ENCODE peak calls at places on chromosome X, in eight cellular contexts. F is iPS-NIHi11; E is RPMI8226; C is erythroblast; M is CD4-positive, alpha-beta memory T cell; L is astrocyte of the cerebellum; O is activated T-cell treated with anti-CD3 and anti-CD28 coated beads for 4 hours; I is AML-193. U is an unnamed sample.

GRCh38 chrX:132409780-132410556 is 78.9 kb downstream of the MBNL3 start:
- DNase-seq in F (no peak), E (no peak), C (no peak), M (no peak), L (no peak), O (no peak), I (no peak), U (peak; percentile 47)

GRCh38 chrX:9144643-9145290 is 110.8 kb upstream of the FAM9B start:
- DNase-seq in F (no peak), E (no peak), C (no peak), M (no peak), L (no peak), O (no peak), I (no peak), U (no peak)

GRCh38 chrX:103878466-103879151 is 46.6 kb upstream of the RAB9B start:
- DNase-seq in F (peak; percentile 27), E (no peak), C (no peak), M (no peak), L (peak; percentile 15), O (no peak), I (no peak), U (peak; percentile 7)

GRCh38 chrX:76126851-76127250 is 46.0 kb upstream of the PBDC1 start:
- DNase-seq in F (no peak), E (no peak), C (no peak), M (no peak), L (no peak), O (no peak), I (no peak), U (no peak)

GRCh38 chrX:44035576-44035975 is 62.4 kb upstream of the NDP start:
- DNase-seq in F (no peak), E (no peak), C (no peak), M (no peak), L (no peak), O (no peak), I (no peak), U (no peak)

GRCh38 chrX:109911046-109911445 is 91.9 kb upstream of the TMEM164 start:
- DNase-seq in F (no peak), E (no peak), C (no peak), M (no peak), L (no peak), O (no peak), I (no peak), U (peak; percentile 7)

GRCh38 chrX:122196338-122196737 is 987.7 kb upstream of the GRIA3 start:
- DNase-seq in F (no peak), E (no peak), C (no peak), M (no peak), L (no peak), O (no peak), I (no peak), U (peak; percentile 25)

GRCh38 chrX:15441464-15441863 is 51.7 kb downstream of the PIR start:
- DNase-seq in F (no peak), E (no peak), C (no peak), M (no peak), L (no peak), O (no peak), I (no peak), U (no peak)

GRCh38 chrX:39692796-39693195 is 405.0 kb downstream of the BCOR start:
- DNase-seq in F (no peak), E (no peak), C (no peak), M (no peak), L (no peak), O (no peak), I (no peak), U (no peak)

GRCh38 chrX:69076084-69076483 is 89.2 kb downstream of the PJA1 start:
- DNase-seq in F (no peak), E (no peak), C (no peak), M (no peak), L (no peak), O (no peak), I (no peak), U (no peak)

GRCh38 chrX:97308161-97308560 is 424.5 kb downstream of the RPA4 start:
- DNase-seq in F (no peak), E (no peak), C (peak; percentile 0), M (no peak), L (no peak), O (no peak), I (no peak), U (no peak)

GRCh38 chrX:137195991-137196390 is 162.2 kb upstream of the GPR101 start:
- DNase-seq in F (no peak), E (no peak), C (no peak), M (no peak), L (peak; percentile 73), O (no peak), I (no peak), U (no peak)

GRCh38 chrX:118116308-118117068 is at the start of gene KLHL13:
- DNase-seq in F (peak; percentile 61), E (no peak), C (peak; percentile 63), M (no peak), L (no peak), O (no peak), I (no peak), U (peak; percentile 50)

GRCh38 chrX:37993857-37994619 is 12.3 kb upstream of the SYTL5 start:
- DNase-seq in F (peak; percentile 77), E (peak; percentile 94), C (peak; percentile 2), M (peak; percentile 32), L (no peak), O (no peak), I (no peak), U (peak; percentile 97)

GRCh38 chrX:149837639-149838038 is 43.3 kb upstream of the MAGEA8 start:
- DNase-seq in F (no peak), E (no peak), C (no peak), M (no peak), L (no peak), O (no peak), I (no peak), U (no peak)

GRCh38 chrX:116272328-116272727 is 101.8 kb downstream of the AGTR2 start:
- DNase-seq in F (no peak), E (no peak), C (no peak), M (no peak), L (peak; percentile 70), O (no peak), I (no peak), U (peak; percentile 11)

GRCh38 chrX:2707334-2707760 is 16.3 kb downstream of the CD99 start:
- DNase-seq in F (peak; percentile 42), E (peak; percentile 93), C (no peak), M (peak; percentile 36), L (no peak), O (peak; percentile 35), I (no peak), U (peak; percentile 72)

GRCh38 chrX:70134116-70134477 is 850 bp downstream of the IGBP1 start:
- DNase-seq in F (peak; percentile 7), E (no peak), C (peak; percentile 64), M (no peak), L (no peak), O (no peak), I (no peak), U (peak; percentile 19)

GRCh38 chrX:18377802-18378201 is 23.3 kb upstream of the SCML2 start:
- DNase-seq in F (peak; percentile 41), E (peak; percentile 42), C (peak; percentile 19), M (peak; percentile 16), L (no peak), O (peak; percentile 2), I (peak; percentile 4), U (peak; percentile 72)

GRCh38 chrX:134676440-134676839 is 18.2 kb upstream of the PLAC1 start:
- DNase-seq in F (no peak), E (no peak), C (no peak), M (no peak), L (no peak), O (no peak), I (no peak), U (no peak)

GRCh38 chrX:139052461-139052860 is 340.9 kb upstream of the FGF13 start:
- DNase-seq in F (no peak), E (no peak), C (no peak), M (no peak), L (no peak), O (no peak), I (no peak), U (no peak)

U was measured in GM23338.